ENCODE peak calls at places on chromosome 9, in six cellular contexts. T is adrenal gland, G is heart left ventricle, I is IMR-90, H is A549, P is ovary. Z is an unnamed sample.

GRCh38 chr9:106333487-106333886 is 529.5 kb upstream of the ZNF462 start:
- DNase-seq in T (no peak), G (no peak), H (no peak), I (no peak), P (no peak), Z (no peak)

GRCh38 chr9:19184144-19184917 is 46.2 kb upstream of the DENND4C start:
- DNase-seq in I (peak), P (peak), G (peak), H (peak), T (peak), Z (peak)

GRCh38 chr9:17052626-17053025 is 82.2 kb upstream of the CNTLN start:
- DNase-seq in H (no peak), I (no peak), G (no peak), P (no peak), T (no peak), Z (no peak)

GRCh38 chr9:84839538-84839937 is 170.0 kb downstream of the NTRK2 start:
- DNase-seq in G (no peak), P (no peak), H (no peak), T (no peak), I (no peak), Z (no peak)

GRCh38 chr9:22037954-22038690 is 29.0 kb upstream of the CDKN2B start:
- DNase-seq in G (no peak), H (no peak), I (peak), T (no peak), P (no peak), Z (no peak)

GRCh38 chr9:107969141-107969540 is 479.6 kb upstream of the KLF4 start:
- DNase-seq in P (no peak), H (no peak), T (no peak), G (no peak), I (no peak), Z (peak)

GRCh38 chr9:27339661-27340295 is 42.8 kb upstream of the EQTN start:
- DNase-seq in T (no peak), P (no peak), G (no peak), H (no peak), I (no peak), Z (no peak)

GRCh38 chr9:114701971-114702370 is 20.0 kb upstream of the TEX48 start:
- DNase-seq in T (no peak), G (no peak), H (no peak), I (no peak), P (no peak), Z (no peak)

GRCh38 chr9:82206946-82207345 is 218.4 kb downstream of the SPATA31D1 start:
- DNase-seq in P (no peak), G (no peak), T (no peak), H (no peak), I (no peak), Z (no peak)

GRCh38 chr9:105673850-105674387 is 11.7 kb downstream of the TAL2 start:
- DNase-seq in H (no peak), T (no peak), I (no peak), G (no peak), P (no peak), Z (no peak)

GRCh38 chr9:99171225-99172128 is 50.3 kb downstream of the ALG2 start:
- DNase-seq in H (no peak), I (no peak), P (no peak), T (no peak), G (no peak), Z (no peak)

GRCh38 chr9:133893191-133893994 is 98.7 kb downstream of the VAV2 start:
- DNase-seq in I (no peak), H (no peak), P (no peak), T (no peak), G (no peak), Z (no peak)

GRCh38 chr9:106954974-106955850 is 92.2 kb downstream of the ZNF462 start:
- DNase-seq in I (no peak), H (no peak), P (no peak), T (no peak), G (no peak), Z (no peak)

GRCh38 chr9:100167912-100168775 is 69.1 kb downstream of the INVS start:
- DNase-seq in I (peak), H (no peak), P (no peak), T (no peak), G (no peak), Z (no peak)

GRCh38 chr9:83154087-83154736 is 91.3 kb upstream of the RASEF start:
- DNase-seq in I (peak), T (no peak), P (no peak), H (no peak), G (no peak), Z (no peak)

GRCh38 chr9:115416299-115416698 is 298.3 kb upstream of the TNC start:
- DNase-seq in P (no peak), G (no peak), H (no peak), T (no peak), I (no peak), Z (peak)

GRCh38 chr9:25003686-25004085 is 458.0 kb upstream of the IZUMO3 start:
- DNase-seq in I (no peak), G (no peak), H (no peak), P (no peak), T (no peak), Z (no peak)

GRCh38 chr9:72954431-72955420 is 1.9 kb upstream of the ALDH1A1 start:
- DNase-seq in G (peak), I (no peak), H (no peak), T (no peak), P (peak), Z (peak)

GRCh38 chr9:21696411-21696865 is 106.0 kb upstream of the MTAP start:
- DNase-seq in I (no peak), P (no peak), T (no peak), H (peak), G (peak), Z (no peak)

GRCh38 chr9:131543141-131543540 is 2.2 kb upstream of the PRRT1B start:
- DNase-seq in I (no peak), T (no peak), P (no peak), G (no peak), H (no peak), Z (no peak)

GRCh38 chr9:132422574-132422973 is 12.6 kb downstream of the CFAP77 start:
- DNase-seq in G (no peak), P (no peak), I (no peak), H (no peak), T (no peak), Z (no peak)

GRCh38 chr9:132499251-132499650 is 83.2 kb upstream of the BARHL1 start:
- DNase-seq in I (no peak), G (no peak), T (no peak), H (no peak), P (no peak), Z (no peak)

GRCh38 chr9:14692536-14692917 is 705 bp downstream of the ZDHHC21 start:
- DNase-seq in P (no peak), G (no peak), H (peak), I (no peak), T (no peak), Z (no peak)

GRCh38 chr9:94554439-94555331 is at the start of gene PCAT7:
- DNase-seq in T (peak), I (no peak), H (peak), G (peak), P (no peak), Z (peak)

DNA sequence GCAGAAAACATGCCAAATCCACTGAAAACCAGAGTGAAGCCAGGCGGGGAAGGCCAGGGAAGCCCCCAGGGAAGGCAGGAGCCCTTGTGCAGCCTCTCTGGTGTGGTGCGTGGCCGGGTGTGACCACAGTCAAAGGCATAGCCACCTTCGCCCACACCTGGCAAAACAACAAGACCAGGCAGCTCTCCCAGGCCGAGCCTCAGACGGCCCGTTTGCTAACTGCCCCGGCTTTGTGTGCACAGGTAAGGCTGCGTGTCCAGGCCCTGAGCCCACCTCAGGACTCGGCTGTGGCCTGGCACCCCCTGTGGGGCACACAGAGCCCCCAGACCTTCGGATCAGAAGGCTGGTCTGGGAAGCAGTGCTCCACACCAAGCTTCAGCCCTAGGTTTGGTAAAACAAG is 6.1 kb downstream of the TMEM250 start:
- DNase-seq in H (no peak), P (no peak), T (no peak), G (no peak), I (no peak), Z (no peak)
- H3K27ac ChIP-seq in H (peak), P (no peak), T (no peak), G (no peak), I (no peak), Z (no peak)

DNA sequence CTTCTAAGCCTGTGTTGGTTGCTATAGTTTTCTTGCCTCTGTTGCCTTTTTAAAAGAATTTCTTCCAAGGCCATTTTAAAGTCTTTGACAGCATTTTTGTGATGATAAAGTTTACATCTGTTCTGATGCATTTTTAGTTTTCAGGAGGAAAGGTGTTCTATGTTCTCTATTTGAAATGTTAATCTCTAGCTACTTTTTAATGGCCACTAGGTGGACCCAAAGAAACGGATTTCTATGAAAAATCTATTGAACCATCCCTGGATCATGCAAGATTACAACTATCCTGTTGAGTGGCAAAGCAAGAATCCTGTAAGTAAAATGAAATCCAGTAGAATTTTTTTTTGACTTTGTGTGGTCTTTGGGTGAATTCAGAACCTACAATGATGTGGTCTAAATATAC is 60.2 kb downstream of the MELK start:
- DNase-seq in G (no peak), I (peak), H (peak), T (no peak), P (no peak), Z (no peak)
- TF ChIP-seq CTCF in G (peak), I (peak), H (peak), T (peak), P (peak), Z (peak)

DNA sequence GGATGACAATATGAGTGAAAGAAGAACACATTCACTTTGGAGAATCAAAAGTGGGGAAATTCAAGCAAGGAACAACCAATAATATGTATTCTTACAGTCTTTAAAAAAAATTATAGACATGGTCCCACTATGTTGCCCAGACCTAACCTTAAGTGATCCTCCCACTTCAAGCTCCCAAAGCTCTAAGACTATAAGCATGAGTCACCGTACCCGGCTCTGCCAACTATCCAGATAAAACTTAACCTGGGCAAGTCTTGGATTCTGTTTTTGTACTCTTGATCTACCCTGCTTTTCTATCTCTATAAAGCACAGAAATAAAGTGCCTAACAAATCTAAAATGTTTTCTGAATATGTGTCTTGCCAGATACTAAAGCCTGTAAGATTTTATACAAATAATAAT is 30.9 kb downstream of the CEMIP2 start:
- DNase-seq in G (no peak), T (peak), I (no peak), P (no peak), H (no peak), Z (peak)
- TF ChIP-seq POLR2A in G (no peak), T (no peak), I (no peak), P (no peak), H (no peak), Z (no peak)

GRCh38 chr9:5783982-5784381 is 48.9 kb downstream of the ERMP1 start:
- DNase-seq in P (no peak), H (no peak), I (peak), T (no peak), G (no peak), Z (no peak)
- H3K27ac ChIP-seq in P (no peak), H (no peak), I (no peak), T (peak), G (no peak), Z (no peak)

GRCh38 chr9:34254141-34254913 is 74.7 kb downstream of the KIF24 start:
- DNase-seq in P (no peak), T (peak), I (peak), H (peak), G (peak), Z (no peak)

GRCh38 chr9:34252016-34252415 is 73.2 kb downstream of the UBAP1 start:
- DNase-seq in P (no peak), I (no peak), G (no peak), T (no peak), H (no peak), Z (no peak)

GRCh38 chr9:34252670-34253459 is 74.0 kb downstream of the UBAP1 start:
- DNase-seq in G (peak), T (peak), I (peak), P (peak), H (peak), Z (no peak)

GRCh38 chr9:34254966-34255825 is 73.9 kb downstream of the KIF24 start:
- DNase-seq in P (no peak), G (peak), T (peak), I (peak), H (no peak), Z (no peak)

GRCh38 chr9:34253460-34253837 is 74.6 kb downstream of the UBAP1 start:
- DNase-seq in P (peak), I (peak), G (peak), H (no peak), T (peak), Z (no peak)
- TF ChIP-seq CTCF in P (peak), I (peak), G (peak), H (no peak), T (peak), Z (no peak)

GRCh38 chr9:122090287-122090883 is 2.7 kb downstream of the TTLL11 start:
- DNase-seq in P (no peak), I (no peak), G (no peak), T (no peak), H (no peak), Z (no peak)

GRCh38 chr9:122091682-122092592 is 1.2 kb downstream of the TTLL11 start:
- DNase-seq in I (no peak), T (no peak), G (no peak), P (no peak), H (no peak), Z (no peak)

GRCh38 chr9:122090981-122091380 is 2.1 kb downstream of the TTLL11 start:
- DNase-seq in I (no peak), G (no peak), H (no peak), T (no peak), P (no peak), Z (no peak)

GRCh38 chr9:122095010-122095767 is 2.1 kb upstream of the TTLL11 start:
- DNase-seq in P (no peak), H (peak), I (peak), G (peak), T (peak), Z (peak)

GRCh38 chr9:122092611-122093506 is at the start of gene TTLL11:
- DNase-seq in T (peak), P (peak), G (peak), H (peak), I (peak), Z (peak)
- TF ChIP-seq POLR2A in T (peak), P (no peak), G (no peak), H (peak), I (no peak), Z (peak)

DNA sequence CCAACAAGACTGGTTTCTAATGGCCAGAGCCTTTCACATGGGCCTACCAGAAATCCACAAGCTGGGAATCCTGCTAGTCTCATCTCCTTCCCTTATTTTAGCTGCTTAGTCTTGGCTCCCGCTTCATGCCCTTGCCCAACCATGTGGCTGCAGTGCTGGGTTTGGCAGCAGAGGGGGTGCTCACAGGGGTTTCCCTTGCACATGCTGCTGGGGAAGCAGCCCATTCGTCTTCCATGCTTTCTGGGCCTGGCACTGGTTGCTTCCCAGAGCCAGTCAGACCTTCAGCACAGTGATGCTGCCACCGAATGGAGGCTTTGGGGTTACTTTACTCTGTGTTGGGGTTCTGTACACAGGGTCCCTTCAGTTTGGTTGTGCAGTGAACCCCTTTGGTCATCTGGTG is 26.3 kb downstream of the SLC46A2 start:
- DNase-seq in G (no peak), I (no peak), H (no peak), T (no peak), P (no peak), Z (no peak)
- H3K27ac ChIP-seq in G (no peak), I (no peak), H (no peak), T (no peak), P (no peak), Z (no peak)

GRCh38 chr9:88182501-88182900 is 44.2 kb upstream of the SPATA31C2 start:
- DNase-seq in I (no peak), P (no peak), H (no peak), G (no peak), T (no peak), Z (no peak)
- TF ChIP-seq CTCF in I (no peak), P (no peak), H (no peak), G (no peak), T (no peak), Z (no peak)

GRCh38 chr9:36993933-36994764 is 39.9 kb downstream of the PAX5 start:
- DNase-seq in P (no peak), T (no peak), H (no peak), I (no peak), G (no peak), Z (peak)

GRCh38 chr9:36997414-36997813 is 36.7 kb downstream of the PAX5 start:
- DNase-seq in P (no peak), I (peak), G (no peak), H (no peak), T (no peak), Z (no peak)

GRCh38 chr9:36996677-36997076 is 37.4 kb downstream of the PAX5 start:
- DNase-seq in I (no peak), H (no peak), T (no peak), P (no peak), G (no peak), Z (no peak)

GRCh38 chr9:36992501-36993316 is 41.4 kb downstream of the PAX5 start:
- DNase-seq in T (no peak), G (no peak), H (no peak), P (no peak), I (no peak), Z (no peak)

DNA sequence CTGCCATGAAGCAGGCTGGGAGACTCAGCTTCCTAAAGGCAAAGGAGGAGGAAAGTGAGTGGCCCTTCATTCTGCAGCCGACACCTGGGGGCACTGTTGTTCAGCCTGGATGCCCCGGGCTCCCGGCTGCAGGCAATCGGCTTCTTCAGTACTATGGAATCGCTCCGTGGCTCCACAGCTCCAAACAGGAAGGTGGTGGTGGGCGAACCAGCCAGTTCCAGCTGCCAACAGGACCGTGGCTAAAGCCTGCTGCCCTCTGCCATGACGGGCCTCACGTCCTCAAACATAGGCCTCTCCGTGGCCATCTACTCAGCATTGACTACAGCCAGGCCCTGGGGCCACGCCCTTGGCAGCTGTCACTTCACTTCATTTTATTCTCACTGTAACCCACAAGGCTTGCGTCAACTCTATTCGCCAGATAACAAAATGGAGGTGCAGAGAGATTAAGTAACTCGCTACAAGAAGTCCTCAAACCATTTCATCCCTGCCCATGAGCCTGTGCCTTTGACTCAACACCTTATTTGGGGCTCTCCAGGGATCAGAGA is 38.1 kb downstream of the PAX5 start:
- DNase-seq in T (peak), I (peak), H (peak), G (peak), P (peak), Z (peak)
- TF ChIP-seq POLR2A in T (no peak), I (no peak), H (no peak), G (no peak), P (no peak), Z (no peak)

GRCh38 chr9:101191723-101192122 is 163.2 kb downstream of the PLPPR1 start:
- DNase-seq in I (no peak), G (no peak), T (no peak), H (no peak), P (no peak), Z (no peak)
- H3K27ac ChIP-seq in I (no peak), G (no peak), T (no peak), H (no peak), P (no peak), Z (no peak)